ENCODE peak calls at places on chromosomes 13 and 19, in ten cellular contexts. B is left lung, Y is ascending aorta, J is dorsolateral prefrontal cortex, A is Peyer's patch, D is GM10248, Z is IMR-90, M is heart left ventricle, S is neural crest cell, O is BE2C. P is an unnamed sample.

GRCh38 chr13:81916471-81916870 is 1575.5 kb upstream of the SPRY2 start:
- DNase-seq in B (no peak), Y (no peak), J (no peak), A (no peak), D (no peak), Z (no peak), M (no peak), S (no peak), O (no peak), P (no peak)

GRCh38 chr13:75326173-75327131 is 155.5 kb downstream of the TBC1D4 start:
- DNase-seq in B (no peak), Y (no peak), J (no peak), A (no peak), D (peak), Z (peak), M (no peak), S (no peak), O (peak), P (no peak)

GRCh38 chr19:43674630-43674982 is 4.6 kb upstream of the PLAUR start:
- DNase-seq in B (peak), Y (no peak), J (no peak), A (no peak), D (no peak), Z (peak), M (no peak), S (no peak), O (no peak), P (no peak)

GRCh38 chr13:114109646-114110045 is 22.8 kb downstream of the RASA3 start:
- DNase-seq in B (peak), Y (no peak), J (no peak), A (peak), D (no peak), Z (no peak), M (no peak), S (no peak), O (peak), P (no peak)

GRCh38 chr13:44399045-44399444 is 25.4 kb downstream of the SERP2 start:
- DNase-seq in B (no peak), Y (no peak), J (no peak), A (no peak), D (no peak), Z (no peak), M (no peak), S (no peak), O (no peak), P (no peak)

GRCh38 chr13:27131202-27131623 is 40.4 kb downstream of the USP12 start:
- DNase-seq in B (peak), Y (no peak), J (no peak), A (no peak), D (peak), Z (peak), M (no peak), S (no peak), O (no peak), P (peak)

GRCh38 chr19:49691243-49692101 is 556 bp downstream of the CPT1C start:
- DNase-seq in B (no peak), Y (no peak), J (peak), A (no peak), D (peak), Z (peak), M (peak), S (peak), O (peak), P (no peak)

GRCh38 chr13:98487016-98487415 is 89.9 kb downstream of the STK24 start:
- DNase-seq in B (no peak), Y (no peak), J (no peak), A (no peak), D (no peak), Z (peak), M (no peak), S (no peak), O (no peak), P (no peak)

GRCh38 chr13:80160110-80160509 is 180.8 kb downstream of the SPRY2 start:
- DNase-seq in B (no peak), Y (no peak), J (no peak), A (no peak), D (no peak), Z (no peak), M (no peak), S (no peak), O (no peak), P (no peak)

GRCh38 chr13:48156466-48156865 is 61.6 kb upstream of the MED4 start:
- DNase-seq in B (peak), Y (no peak), J (no peak), A (no peak), D (no peak), Z (no peak), M (no peak), S (peak), O (no peak), P (peak)

GRCh38 chr19:11105014-11105636 is 15.9 kb downstream of the LDLR start:
- DNase-seq in B (no peak), Y (no peak), J (no peak), A (no peak), D (no peak), Z (no peak), M (no peak), S (no peak), O (no peak), P (no peak)

GRCh38 chr13:90414691-90415596 is 932.5 kb upstream of the MIR17HG start:
- DNase-seq in B (no peak), Y (no peak), J (no peak), A (no peak), D (no peak), Z (peak), M (no peak), S (no peak), O (no peak), P (no peak)

GRCh38 chr19:58474291-58474996 is 1.7 kb upstream of the ZNF446 start:
- DNase-seq in B (no peak), Y (no peak), J (no peak), A (no peak), D (no peak), Z (peak), M (no peak), S (no peak), O (no peak), P (no peak)

GRCh38 chr13:108963846-108964600 is 334.6 kb downstream of the MYO16 start:
- DNase-seq in B (no peak), Y (no peak), J (no peak), A (no peak), D (no peak), Z (peak), M (no peak), S (no peak), O (no peak), P (no peak)

GRCh38 chr13:73704587-73704986 is 429.6 kb downstream of the KLF12 start:
- DNase-seq in B (no peak), Y (no peak), J (no peak), A (no peak), D (no peak), Z (no peak), M (no peak), S (no peak), O (no peak), P (no peak)

GRCh38 chr19:3981736-3982681 is 3.3 kb downstream of the EEF2 start:
- DNase-seq in B (no peak), Y (no peak), J (no peak), A (no peak), D (no peak), Z (no peak), M (peak), S (no peak), O (no peak), P (no peak)

GRCh38 chr19:33797821-33798633 is 1.4 kb downstream of the KCTD15 start:
- DNase-seq in B (no peak), Y (no peak), J (no peak), A (peak), D (no peak), Z (peak), M (peak), S (peak), O (peak), P (no peak)

GRCh38 chr13:77838271-77838670 is 80.4 kb downstream of the EDNRB start:
- DNase-seq in B (no peak), Y (no peak), J (no peak), A (no peak), D (no peak), Z (no peak), M (no peak), S (no peak), O (no peak), P (no peak)

GRCh38 chr19:15129856-15130580 is 22.8 kb downstream of the SYDE1 start:
- DNase-seq in B (no peak), Y (no peak), J (no peak), A (no peak), D (no peak), Z (no peak), M (no peak), S (no peak), O (no peak), P (no peak)

GRCh38 chr19:49362048-49362925 is at the start of gene TEAD2:
- DNase-seq in B (peak), Y (no peak), J (no peak), A (peak), D (no peak), Z (peak), M (peak), S (peak), O (peak), P (peak)

GRCh38 chr13:40668335-40668734 is 1.9 kb upstream of the FOXO1 start:
- DNase-seq in B (no peak), Y (no peak), J (no peak), A (peak), D (peak), Z (no peak), M (peak), S (no peak), O (no peak), P (no peak)

GRCh38 chr13:40666058-40666904 is at the start of gene FOXO1:
- DNase-seq in B (peak), Y (peak), J (peak), A (peak), D (peak), Z (peak), M (peak), S (peak), O (peak), P (peak)

GRCh38 chr19:49149652-49150105 is 5.5 kb downstream of the HRC start:
- DNase-seq in B (peak), Y (no peak), J (peak), A (no peak), D (no peak), Z (peak), M (peak), S (peak), O (peak), P (no peak)

GRCh38 chr19:55809381-55810058 is 22.3 kb downstream of the NLRP11 start:
- DNase-seq in B (peak), Y (peak), J (no peak), A (peak), D (peak), Z (peak), M (no peak), S (no peak), O (peak), P (peak)

GRCh38 chr13:19634129-19634740 is 776 bp downstream of the MPHOSPH8 start:
- DNase-seq in B (no peak), Y (no peak), J (no peak), A (no peak), D (no peak), Z (peak), M (peak), S (no peak), O (no peak), P (no peak)

GRCh38 chr19:1957562-1958248 is 16.7 kb downstream of the CSNK1G2 start:
- DNase-seq in B (no peak), Y (no peak), J (no peak), A (no peak), D (no peak), Z (no peak), M (no peak), S (no peak), O (no peak), P (no peak)
- TF ChIP-seq CTCF in B (no peak), Y (no peak), J (no peak), A (no peak), D (no peak), Z (no peak), M (no peak), S (no peak), O (no peak), P (no peak)

GRCh38 chr13:53778937-53779336 is 750.3 kb downstream of the OLFM4 start:
- DNase-seq in B (no peak), Y (no peak), J (no peak), A (no peak), D (no peak), Z (no peak), M (no peak), S (no peak), O (no peak), P (no peak)
- TF ChIP-seq CTCF in B (no peak), Y (no peak), J (peak), A (no peak), D (no peak), Z (no peak), M (no peak), S (peak), O (no peak), P (no peak)

DNA sequence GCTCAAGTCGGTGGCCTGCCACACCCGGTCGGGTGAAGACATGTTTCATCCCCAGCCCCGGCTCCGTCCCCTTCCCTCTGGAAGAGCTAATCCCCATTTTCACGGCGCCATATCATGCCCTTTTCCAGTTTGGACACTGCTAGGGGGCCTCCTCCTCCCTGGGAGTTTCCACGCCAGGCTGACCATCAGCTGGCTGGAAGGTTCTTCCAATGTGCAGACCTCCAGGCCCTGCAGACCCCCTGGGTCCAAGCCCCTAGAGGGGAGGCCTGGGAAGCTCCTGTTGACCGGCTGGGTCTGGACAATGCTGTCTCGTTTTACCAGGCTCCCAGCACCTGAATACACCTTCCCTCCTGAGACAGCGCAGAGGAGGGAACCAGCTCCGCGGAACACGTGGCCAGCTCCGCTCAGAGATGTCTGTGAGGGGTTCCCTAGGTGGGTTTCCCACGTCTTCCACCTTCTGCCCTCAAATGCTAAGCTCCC is 44.7 kb upstream of the RANBP3 start:
- DNase-seq in B (no peak), Y (no peak), J (no peak), A (peak), D (no peak), Z (no peak), M (no peak), S (no peak), O (no peak), P (no peak)
- TF ChIP-seq CTCF in B (peak), Y (no peak), J (no peak), A (no peak), D (no peak), Z (no peak), M (no peak), S (no peak), O (no peak), P (no peak)

DNA sequence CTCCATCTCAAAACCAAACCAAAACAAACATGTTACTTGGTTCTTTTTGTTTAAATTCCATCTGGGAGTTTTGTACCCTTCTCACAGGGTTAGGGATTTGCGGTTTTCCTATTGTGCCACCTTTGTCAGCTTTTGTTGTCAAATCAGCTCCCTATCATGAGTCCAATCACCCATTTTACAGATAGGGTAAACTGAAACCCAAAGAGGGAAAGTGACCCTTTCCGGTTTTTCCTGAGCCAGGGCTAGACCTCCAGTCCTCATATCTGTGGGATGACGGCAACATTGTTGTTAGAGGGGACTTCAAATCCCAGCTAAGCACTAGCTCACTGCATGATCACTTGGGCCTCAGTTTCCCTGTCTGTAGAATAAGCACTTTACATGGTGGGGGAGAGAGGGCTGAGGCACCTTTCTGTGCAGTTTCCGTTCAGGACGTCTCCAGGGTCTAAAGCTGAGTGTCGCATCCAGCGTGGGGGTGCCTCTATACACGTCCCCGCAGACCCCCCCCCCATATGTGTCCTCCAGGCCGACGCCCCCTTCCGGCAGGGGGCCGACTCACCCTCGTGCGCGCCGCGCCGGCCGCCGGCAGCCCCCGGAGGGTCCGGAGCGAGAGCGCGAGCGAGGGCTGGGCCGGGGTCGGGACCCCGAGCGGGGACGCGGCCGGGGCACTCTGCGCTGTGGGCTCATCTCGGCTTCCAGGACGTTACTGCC is 3.9 kb downstream of the CCDC194 start:
- DNase-seq in B (no peak), Y (no peak), J (no peak), A (no peak), D (no peak), Z (no peak), M (no peak), S (peak), O (no peak), P (no peak)
- TF ChIP-seq CTCF in B (no peak), Y (peak), J (no peak), A (no peak), D (peak), Z (peak), M (no peak), S (peak), O (peak), P (no peak)

P was measured in activated B cell treated with CpG ODN at 0.5 μM for 24 hours.